ENCODE peak calls at places on chromosomes 7 and 10, in four cellular contexts. E is H1, J is HepG2, Q is K562. Y is an unnamed sample.
A peak's percentile ranks its signal among the peaks of the same experiment; 100 is the strongest.

GRCh38 chr7:141053626-141054025 is 20.2 kb upstream of the TMEM178B start:
- DNase-seq in E (no peak), J (no peak), Q (no peak), Y (no peak)

GRCh38 chr10:22727663-22728062 is 13.3 kb upstream of the PIP4K2A start:
- DNase-seq in E (no peak), J (no peak), Q (no peak), Y (no peak)

GRCh38 chr7:2146676-2147472 is 85.9 kb downstream of the MAD1L1 start:
- DNase-seq in E (no peak), J (no peak), Q (no peak), Y (no peak)

GRCh38 chr10:102393411-102394078 is 2.0 kb upstream of the NFKB2 start:
- DNase-seq in E (no peak), J (no peak), Q (no peak), Y (peak; percentile 91)

GRCh38 chr10:124096494-124096893 is 3.1 kb upstream of the CHST15 start:
- DNase-seq in E (no peak), J (no peak), Q (no peak), Y (no peak)

GRCh38 chr10:130018253-130018652 is 54.2 kb upstream of the EBF3 start:
- DNase-seq in E (no peak), J (no peak), Q (no peak), Y (no peak)

GRCh38 chr10:13382759-13383753 is 35.0 kb upstream of the SEPHS1 start:
- DNase-seq in E (no peak), J (no peak), Q (no peak), Y (no peak)

GRCh38 chr7:118517275-118517674 is 292.8 kb downstream of the ANKRD7 start:
- DNase-seq in E (no peak), J (no peak), Q (no peak), Y (no peak)

GRCh38 chr10:89670926-89671325 is 25.9 kb upstream of the PANK1 start:
- DNase-seq in E (no peak), J (no peak), Q (no peak), Y (no peak)

GRCh38 chr10:48526371-48526821 is 78.5 kb downstream of the ARHGAP22 start:
- DNase-seq in E (no peak), J (no peak), Q (no peak), Y (no peak)

DNA sequence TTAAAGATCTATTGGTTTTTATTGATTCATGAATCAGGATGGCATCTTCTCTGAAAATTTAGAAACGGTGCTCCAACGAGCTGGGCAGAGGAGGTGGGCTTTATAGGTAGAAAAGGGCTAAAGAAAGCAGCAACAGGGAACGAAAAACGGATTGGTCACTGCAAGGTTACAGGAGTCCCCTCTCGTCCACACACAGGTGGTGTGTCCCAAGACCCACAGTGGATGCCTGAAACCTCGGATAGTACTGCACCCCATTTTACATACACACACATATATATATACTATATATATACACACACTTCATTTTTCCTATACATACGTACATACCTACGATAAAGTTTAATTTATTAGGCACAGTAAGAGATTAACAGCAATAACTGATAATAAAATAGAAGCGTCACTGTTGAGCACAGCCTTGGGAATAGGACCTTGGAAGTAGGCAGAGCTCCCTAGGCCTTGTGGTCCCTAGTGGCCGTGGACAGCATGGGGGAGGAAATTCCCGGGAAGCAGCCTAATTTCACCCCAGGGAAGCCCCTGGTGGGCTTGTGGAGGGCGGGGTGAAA is 737 bp upstream of the NUB1 start:
- DNase-seq in E (peak; percentile 26), J (no peak), Q (no peak), Y (no peak)
- TF ChIP-seq MAX in E (no peak), J (no peak), Q (no peak), Y (no peak)

DNA sequence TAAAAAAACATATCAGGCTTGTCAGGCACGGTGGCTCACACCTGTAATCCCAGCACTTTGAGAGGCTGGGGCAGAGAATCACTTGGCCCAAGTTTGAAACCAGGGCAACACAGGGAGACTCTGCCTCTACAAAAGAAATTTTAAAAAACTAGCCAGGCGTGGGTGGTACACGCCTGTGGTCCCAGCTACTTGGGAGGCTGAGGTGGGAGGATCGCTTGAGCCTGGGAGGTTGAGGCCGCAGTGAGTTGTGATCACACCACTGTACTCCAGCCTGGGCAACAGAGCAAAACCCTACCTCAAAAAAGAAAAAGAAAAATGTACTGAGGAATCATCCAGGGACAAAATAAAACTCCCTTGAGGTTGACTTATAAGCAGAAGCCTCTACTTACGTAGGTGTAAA is 149.9 kb upstream of the KLF14 start:
- DNase-seq in E (peak; percentile 1), J (no peak), Q (no peak), Y (no peak)
- TF ChIP-seq TAF1 in E (no peak), J (no peak), Q (no peak), Y (no peak)

DNA sequence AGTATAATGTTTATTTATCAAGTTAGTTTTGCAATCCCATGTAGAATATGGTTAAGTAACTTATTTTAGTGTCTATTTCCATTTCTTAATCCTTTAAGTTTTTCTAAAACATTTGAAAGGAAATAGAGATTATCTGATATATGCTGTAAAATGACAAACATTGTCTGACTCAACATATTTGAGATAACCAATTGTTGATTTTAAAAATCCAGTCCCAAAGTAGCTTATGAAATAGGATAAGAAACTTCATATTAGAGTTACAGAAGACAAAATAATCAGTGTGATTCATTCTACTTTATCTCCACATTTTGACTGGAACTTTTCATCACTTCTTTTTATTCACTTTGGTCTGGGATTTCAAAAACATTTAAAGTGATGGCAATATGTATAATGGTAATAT is 38.7 kb upstream of the CDK1 start:
- DNase-seq in E (no peak), J (no peak), Q (no peak), Y (no peak)
- TF ChIP-seq MAX in E (no peak), J (no peak), Q (no peak), Y (no peak)

GRCh38 chr7:105136221-105136620 is 122.2 kb downstream of the KMT2E start:
- DNase-seq in E (no peak), J (peak; percentile 8), Q (peak; percentile 74), Y (no peak)

GRCh38 chr7:105137898-105138297 is 123.9 kb downstream of the KMT2E start:
- DNase-seq in E (no peak), J (no peak), Q (no peak), Y (no peak)

GRCh38 chr7:105139381-105139780 is 125.4 kb downstream of the KMT2E start:
- DNase-seq in E (no peak), J (no peak), Q (no peak), Y (no peak)

GRCh38 chr7:105141068-105141467 is 127.1 kb downstream of the KMT2E start:
- DNase-seq in E (no peak), J (peak; percentile 21), Q (peak; percentile 43), Y (peak; percentile 66)
- TF ChIP-seq TAF1 in E (no peak), J (no peak), Q (no peak), Y (no peak)

GRCh38 chr10:119917777-119918176 is 25.2 kb downstream of the SEC23IP start:
- DNase-seq in E (no peak), J (no peak), Q (no peak), Y (no peak)

GRCh38 chr10:119919271-119919670 is 26.7 kb downstream of the SEC23IP start:
- DNase-seq in E (no peak), J (no peak), Q (no peak), Y (no peak)

DNA sequence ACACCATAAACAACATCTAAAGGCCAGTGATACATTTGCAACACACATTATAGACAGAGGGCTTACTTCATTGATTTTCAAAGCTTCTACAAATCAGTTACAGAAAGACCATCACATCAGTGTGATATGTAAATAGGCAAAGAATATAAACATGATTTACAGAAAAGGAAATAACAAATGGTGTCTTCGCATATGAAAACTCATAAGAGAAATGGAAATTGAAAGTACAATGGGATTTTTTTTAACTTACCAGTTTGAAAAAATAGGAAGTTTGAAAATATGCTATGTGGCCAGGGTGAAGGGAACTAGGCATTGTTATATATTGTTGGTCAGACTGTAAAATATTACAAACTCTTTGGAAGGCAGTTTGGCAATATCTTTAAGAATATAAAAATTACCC is 27.3 kb downstream of the SEC23IP start:
- DNase-seq in E (no peak), J (no peak), Q (no peak), Y (no peak)
- TF ChIP-seq MAX in E (no peak), J (no peak), Q (no peak), Y (no peak)